ENCODE peak calls at places on chromosomes 5 and 9, in five cellular contexts. Y is epithelial cell of esophagus, E is psoas muscle, C is GM04503, W is activated gamma-delta T cell. K is an unnamed sample.

GRCh38 chr9:4117835-4118610 is 181.8 kb downstream of the GLIS3 start:
- DNase-seq in C (no peak), E (no peak), W (no peak), Y (no peak), K (no peak)

GRCh38 chr9:129626944-129627297 is 958 bp downstream of the NTMT1 start:
- DNase-seq in Y (no peak), C (peak), E (no peak), W (no peak), K (peak)

GRCh38 chr9:111412280-111412679 is 71.9 kb downstream of the ECPAS start:
- DNase-seq in Y (no peak), C (no peak), E (no peak), W (no peak), K (no peak)

GRCh38 chr5:8864053-8864452 is 681.8 kb downstream of the SEMA5A start:
- DNase-seq in Y (peak), W (no peak), E (no peak), C (no peak), K (peak)

GRCh38 chr5:124871299-124871698 is 124.9 kb upstream of the ZNF608 start:
- DNase-seq in Y (peak), C (no peak), E (no peak), W (no peak), K (peak)

GRCh38 chr9:20940447-20941176 is 90.8 kb downstream of the HACD4 start:
- DNase-seq in C (no peak), E (no peak), Y (no peak), W (no peak), K (no peak)

GRCh38 chr5:160905285-160905684 is 53.3 kb upstream of the ATP10B start:
- DNase-seq in W (no peak), E (no peak), C (no peak), Y (peak), K (no peak)

GRCh38 chr9:104386425-104387069 is 117.5 kb upstream of the OR13F1 start:
- DNase-seq in E (no peak), C (peak), Y (peak), W (no peak), K (no peak)

GRCh38 chr9:112180387-112180881 is 5.3 kb upstream of the SUSD1 start:
- DNase-seq in W (no peak), C (peak), Y (no peak), E (no peak), K (no peak)

GRCh38 chr9:38432922-38433510 is 8.8 kb upstream of the IGFBPL1 start:
- DNase-seq in W (no peak), E (no peak), Y (peak), C (no peak), K (no peak)

GRCh38 chr5:179317411-179318192 is 27.7 kb downstream of the ADAMTS2 start:
- DNase-seq in E (peak), W (no peak), Y (no peak), C (no peak), K (no peak)

GRCh38 chr5:39730011-39730410 is 305.2 kb upstream of the DAB2 start:
- DNase-seq in E (no peak), W (no peak), Y (peak), C (no peak), K (no peak)

GRCh38 chr5:143714629-143715028 is 97.3 kb upstream of the HMHB1 start:
- DNase-seq in W (no peak), E (peak), C (no peak), Y (peak), K (peak)

GRCh38 chr9:131087354-131087893 is 8.9 kb upstream of the AIF1L start:
- DNase-seq in W (no peak), C (no peak), Y (no peak), E (no peak), K (no peak)

GRCh38 chr9:130444565-130445221 is at the start of gene ASS1:
- DNase-seq in E (peak), C (no peak), Y (peak), W (no peak), K (peak)

GRCh38 chr5:10453564-10453963 is 11.9 kb downstream of the ROPN1L start:
- DNase-seq in Y (peak), E (no peak), W (no peak), C (no peak), K (peak)

GRCh38 chr5:16742938-16743337 is 126.1 kb upstream of the RETREG1 start:
- DNase-seq in W (no peak), Y (peak), C (no peak), E (no peak), K (no peak)

GRCh38 chr9:129840024-129840423 is 4.8 kb downstream of the USP20 start:
- DNase-seq in C (no peak), E (no peak), Y (no peak), W (no peak), K (no peak)

GRCh38 chr5:142360607-142361120 is 35.8 kb upstream of the SPRY4 start:
- DNase-seq in Y (peak), W (no peak), E (no peak), C (peak), K (peak)

GRCh38 chr5:164345173-164345572 is 839.8 kb downstream of the MAT2B start:
- DNase-seq in W (no peak), E (no peak), Y (peak), C (no peak), K (peak)

GRCh38 chr9:136940526-136941230 is 3.9 kb downstream of the FBXW5 start:
- DNase-seq in W (no peak), E (no peak), C (no peak), Y (no peak), K (no peak)

GRCh38 chr9:85940275-85940831 is 593 bp upstream of the NAA35 start:
- DNase-seq in C (no peak), W (no peak), E (no peak), Y (no peak), K (no peak)

GRCh38 chr5:132839426-132840301 is 9.2 kb upstream of the SHROOM1 start:
- DNase-seq in W (no peak), Y (peak), C (no peak), E (no peak), K (no peak)

GRCh38 chr5:66987949-66988838 is 208.4 kb downstream of the CD180 start:
- DNase-seq in C (no peak), Y (peak), W (no peak), E (no peak), K (no peak)

GRCh38 chr9:90061187-90061586 is 456.4 kb downstream of the GADD45G start:
- DNase-seq in E (no peak), W (no peak), C (no peak), Y (peak), K (no peak)

GRCh38 chr5:1414311-1415058 is 30.8 kb downstream of the SLC6A3 start:
- DNase-seq in Y (no peak), E (peak), C (no peak), W (no peak), K (peak)

K was measured in MG63.